ENCODE peak calls at places on chromosomes 16 and 17, in eight cellular contexts. O, Y, S, G, V, Z, B and R are unnamed samples.

GRCh38 chr16:84643677-84644076 is 4.6 kb upstream of the KLHL36 start:
- DNase-seq in O (no peak), Z (no peak), Y (no peak), V (no peak), B (no peak), S (peak), G (no peak), R (no peak)

GRCh38 chr16:57091990-57092785 is at the start of gene CPNE2:
- DNase-seq in V (peak), B (peak), Z (no peak), G (no peak), S (no peak), Y (peak), O (peak), R (no peak)

GRCh38 chr17:40304464-40304863 is 4.5 kb upstream of the RARA start:
- DNase-seq in S (no peak), Z (no peak), V (no peak), O (no peak), Y (peak), B (peak), G (no peak), R (no peak)

GRCh38 chr16:2795714-2796143 is 2.5 kb upstream of the PRSS41 start:
- DNase-seq in Z (no peak), S (no peak), V (no peak), O (peak), B (no peak), Y (no peak), G (no peak), R (no peak)

GRCh38 chr16:49824600-49824999 is 31.3 kb downstream of the ZNF423 start:
- DNase-seq in Y (no peak), B (no peak), O (no peak), V (no peak), Z (no peak), S (no peak), G (no peak), R (no peak)

GRCh38 chr16:31504159-31504558 is 4.0 kb downstream of the RUSF1 start:
- DNase-seq in Y (no peak), Z (no peak), S (no peak), B (no peak), V (no peak), O (no peak), G (no peak), R (no peak)

GRCh38 chr16:15487336-15488284 is 53.2 kb downstream of the BMERB1 start:
- DNase-seq in G (no peak), Y (peak), Z (no peak), B (no peak), S (no peak), O (no peak), V (no peak), R (no peak)

GRCh38 chr16:10013364-10013763 is 168.9 kb downstream of the GRIN2A start:
- DNase-seq in O (no peak), Y (no peak), G (no peak), V (no peak), S (no peak), Z (no peak), B (no peak), R (no peak)

GRCh38 chr17:51540151-51540550 is 279.8 kb downstream of the UTP18 start:
- DNase-seq in Z (no peak), O (no peak), Y (no peak), S (no peak), B (no peak), V (no peak), G (no peak), R (no peak)

GRCh38 chr17:39634384-39634871 is 2.5 kb upstream of the STARD3 start:
- DNase-seq in V (no peak), Y (no peak), B (peak), G (no peak), O (no peak), Z (no peak), S (no peak), R (no peak)

GRCh38 chr17:59421722-59422121 is 90.3 kb downstream of the YPEL2 start:
- DNase-seq in G (no peak), Z (no peak), V (no peak), O (no peak), B (no peak), Y (no peak), S (no peak), R (no peak)

GRCh38 chr17:59425085-59425901 is 93.8 kb downstream of the YPEL2 start:
- DNase-seq in S (no peak), V (peak), B (peak), Z (no peak), G (peak), O (no peak), Y (peak), R (peak)

GRCh38 chr17:59423903-59424302 is 92.4 kb downstream of the YPEL2 start:
- DNase-seq in B (no peak), Y (no peak), Z (no peak), S (no peak), O (no peak), V (no peak), G (no peak), R (no peak)

GRCh38 chr17:59424331-59424730 is 92.9 kb downstream of the YPEL2 start:
- DNase-seq in Y (no peak), B (no peak), S (no peak), Z (no peak), O (no peak), V (no peak), G (no peak), R (no peak)

GRCh38 chr17:59423137-59423703 is 91.8 kb downstream of the YPEL2 start:
- DNase-seq in G (peak), O (no peak), Z (no peak), V (peak), S (no peak), Y (peak), B (peak), R (no peak)
- H3K4me3 ChIP-seq in G (no peak), O (no peak), Z (peak), V (no peak), S (no peak), Y (no peak), B (no peak), R (no peak)

GRCh38 chr16:13909069-13909468 is 10.9 kb upstream of the ERCC4 start:
- DNase-seq in G (no peak), O (no peak), Z (no peak), V (no peak), S (no peak), B (no peak), Y (no peak), R (no peak)
- TF ChIP-seq CTCF in G (no peak), O (no peak), Z (no peak), V (no peak), S (no peak), B (no peak), Y (no peak), R (no peak)

GRCh38 chr17:49910858-49911204 is 58.2 kb upstream of the DLX4 start:
- DNase-seq in G (no peak), O (no peak), Z (no peak), S (no peak), Y (no peak), B (no peak), V (no peak), R (no peak)
- H3K4me3 ChIP-seq in G (no peak), O (no peak), Z (no peak), S (no peak), Y (no peak), B (no peak), V (no peak), R (no peak)

GRCh38 chr17:81702934-81703746 is at the start of gene MRPL12:
- DNase-seq in S (peak), B (peak), Z (peak), O (peak), V (peak), G (peak), Y (peak), R (peak)
- TF ChIP-seq CTCF in S (no peak), B (no peak), Z (peak), O (no peak), V (peak), G (peak), Y (no peak), R (peak)

GRCh38 chr16:88535181-88535856 is 34.9 kb upstream of the ZC3H18 start:
- DNase-seq in B (no peak), Z (no peak), O (no peak), G (no peak), V (no peak), Y (no peak), S (no peak), R (no peak)
- H3K4me3 ChIP-seq in B (peak), Z (peak), O (peak), G (peak), V (peak), Y (no peak), S (no peak), R (peak)

DNA sequence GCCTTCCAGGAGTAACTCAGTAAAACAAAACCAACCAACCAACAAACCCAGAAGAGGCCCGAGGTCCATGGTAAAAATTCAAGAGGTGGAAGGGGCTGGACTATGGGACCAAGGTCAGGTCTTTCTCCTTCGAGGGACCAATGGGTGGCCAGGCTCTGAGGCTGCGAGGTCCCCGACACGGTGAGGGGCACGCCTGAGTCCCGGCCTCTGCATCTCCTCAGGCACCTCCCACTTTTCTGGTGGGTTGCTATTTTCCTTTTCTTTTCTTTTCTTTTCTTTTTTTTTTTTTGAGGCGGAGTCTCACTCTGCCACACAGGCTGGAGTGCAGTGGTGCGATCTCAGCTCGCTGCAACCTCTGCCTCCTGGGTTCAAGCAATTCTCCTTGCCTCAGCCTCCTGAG is 18.0 kb downstream of the CD7 start:
- DNase-seq in G (no peak), Z (no peak), V (no peak), B (no peak), Y (no peak), O (no peak), S (no peak), R (no peak)
- TF ChIP-seq CTCF in G (no peak), Z (no peak), V (no peak), B (no peak), Y (no peak), O (no peak), S (no peak), R (no peak)

GRCh38 chr17:5582177-5582885 is 2.0 kb downstream of the NLRP1 start:
- DNase-seq in Y (no peak), S (no peak), O (no peak), V (no peak), G (no peak), Z (no peak), B (no peak), R (no peak)

GRCh38 chr17:5584383-5584951 is at the start of gene NLRP1:
- DNase-seq in Z (peak), S (peak), G (peak), B (peak), V (peak), Y (peak), O (peak), R (peak)

GRCh38 chr17:5584971-5585794 is 874 bp upstream of the NLRP1 start:
- DNase-seq in B (peak), S (no peak), G (no peak), Z (no peak), O (no peak), Y (peak), V (no peak), R (no peak)

GRCh38 chr17:5581655-5582054 is 2.7 kb downstream of the NLRP1 start:
- DNase-seq in Y (no peak), V (no peak), O (no peak), S (no peak), G (no peak), Z (no peak), B (no peak), R (no peak)

GRCh38 chr17:5583426-5584382 is 605 bp downstream of the NLRP1 start:
- DNase-seq in S (peak), Y (no peak), B (no peak), V (peak), O (peak), Z (no peak), G (no peak), R (no peak)
- H3K4me3 ChIP-seq in S (peak), Y (peak), B (peak), V (peak), O (peak), Z (peak), G (peak), R (peak)

GRCh38 chr17:34474706-34475105 is 104.7 kb upstream of the TMEM132E start:
- DNase-seq in G (no peak), O (no peak), B (no peak), Z (no peak), V (no peak), Y (no peak), S (no peak), R (no peak)
- TF ChIP-seq CTCF in G (no peak), O (no peak), B (no peak), Z (no peak), V (no peak), Y (no peak), S (no peak), R (no peak)

DNA sequence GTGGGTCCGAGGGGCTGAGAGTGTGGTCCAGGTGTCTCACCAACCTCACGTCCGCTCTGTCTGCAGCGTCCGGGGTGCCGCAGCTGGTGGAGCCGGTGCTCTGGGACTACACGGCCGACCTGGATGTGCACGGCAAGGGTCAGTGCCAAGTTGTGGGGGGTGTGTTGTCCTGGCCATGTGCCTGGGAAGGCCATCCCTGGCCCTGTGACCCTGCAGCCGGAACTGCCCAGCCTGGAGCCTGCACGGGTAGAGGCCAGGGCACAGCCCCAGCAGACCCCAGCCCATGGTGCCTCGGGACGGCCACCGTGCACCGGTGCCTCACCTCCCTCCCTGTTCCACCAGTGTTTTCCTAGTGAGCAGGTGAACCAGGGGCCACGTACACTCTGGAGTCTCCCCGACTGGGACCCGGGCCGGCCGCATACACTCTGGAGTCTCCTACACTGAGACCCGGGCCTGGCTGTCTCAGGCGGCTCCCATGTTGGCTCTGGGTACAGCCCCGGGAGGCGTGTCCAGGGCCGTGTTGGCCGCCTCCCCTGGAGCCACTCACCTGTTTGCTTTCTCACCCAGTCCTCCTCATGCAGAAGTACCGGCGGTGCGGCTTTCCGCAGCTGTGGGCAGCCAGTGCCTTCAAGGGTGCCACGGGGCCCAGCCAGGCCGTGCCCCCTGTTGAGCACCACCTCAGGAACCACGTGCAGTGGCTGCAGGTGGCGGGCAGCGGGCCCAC is 13.8 kb downstream of the CYBC1 start:
- DNase-seq in S (no peak), Z (no peak), Y (no peak), B (no peak), O (no peak), V (no peak), G (no peak), R (no peak)
- H3K4me3 ChIP-seq in S (no peak), Z (no peak), Y (no peak), B (no peak), O (no peak), V (no peak), G (no peak), R (no peak)